ENCODE peak calls at places on chromosomes 4 and X, in eight cellular contexts. One of them, this sample, is unnamed.

GRCh38 chr4:111630705-111631104 is 514.5 kb upstream of the FAM241A start:
- DNase-seq in Peyer's patch: no peak
- DNase-seq in heart right ventricle: no peak
- DNase-seq in endothelial cell of umbilical vein: peak; percentile 35
- DNase-seq in cardiac muscle cell: peak; percentile 55
- DNase-seq in uterus: no peak
- DNase-seq in astrocyte: peak; percentile 11
- DNase-seq in hepatocyte: peak; percentile 48
- DNase-seq in this sample: no peak

GRCh38 chrX:4935846-4936245 is 1222.4 kb upstream of the PRKX start:
- DNase-seq in Peyer's patch: peak; percentile 49
- DNase-seq in heart right ventricle: no peak
- DNase-seq in endothelial cell of umbilical vein: no peak
- DNase-seq in cardiac muscle cell: no peak
- DNase-seq in uterus: no peak
- DNase-seq in astrocyte: no peak
- DNase-seq in hepatocyte: no peak
- DNase-seq in this sample: no peak

GRCh38 chr4:26779674-26780073 is 81.0 kb upstream of the STIM2 start:
- DNase-seq in Peyer's patch: no peak
- DNase-seq in heart right ventricle: no peak
- DNase-seq in endothelial cell of umbilical vein: no peak
- DNase-seq in cardiac muscle cell: peak; percentile 65
- DNase-seq in uterus: no peak
- DNase-seq in astrocyte: peak; percentile 65
- DNase-seq in hepatocyte: no peak
- DNase-seq in this sample: no peak

GRCh38 chr4:103197765-103198110 is 405 bp downstream of the CENPE start:
- DNase-seq in Peyer's patch: no peak
- DNase-seq in heart right ventricle: no peak
- DNase-seq in endothelial cell of umbilical vein: no peak
- DNase-seq in cardiac muscle cell: no peak
- DNase-seq in uterus: no peak
- DNase-seq in astrocyte: peak; percentile 30
- DNase-seq in hepatocyte: no peak
- DNase-seq in this sample: no peak

GRCh38 chr4:108270466-108271450 is 102.0 kb upstream of the LEF1 start:
- DNase-seq in Peyer's patch: no peak
- DNase-seq in heart right ventricle: no peak
- DNase-seq in endothelial cell of umbilical vein: no peak
- DNase-seq in cardiac muscle cell: peak; percentile 4
- DNase-seq in uterus: no peak
- DNase-seq in astrocyte: peak; percentile 86
- DNase-seq in hepatocyte: no peak
- DNase-seq in this sample: no peak

GRCh38 chr4:74085669-74086068 is 13.3 kb downstream of the CXCL2 start:
- DNase-seq in Peyer's patch: no peak
- DNase-seq in heart right ventricle: no peak
- DNase-seq in endothelial cell of umbilical vein: no peak
- DNase-seq in cardiac muscle cell: no peak
- DNase-seq in uterus: no peak
- DNase-seq in astrocyte: no peak
- DNase-seq in hepatocyte: no peak
- DNase-seq in this sample: no peak

GRCh38 chr4:21507439-21507838 is 441.1 kb downstream of the KCNIP4 start:
- DNase-seq in Peyer's patch: no peak
- DNase-seq in heart right ventricle: no peak
- DNase-seq in endothelial cell of umbilical vein: peak; percentile 36
- DNase-seq in cardiac muscle cell: peak; percentile 29
- DNase-seq in uterus: no peak
- DNase-seq in astrocyte: no peak
- DNase-seq in hepatocyte: no peak
- DNase-seq in this sample: no peak

GRCh38 chr4:3675251-3676115 is 90.7 kb upstream of the ADRA2C start:
- DNase-seq in Peyer's patch: no peak
- DNase-seq in heart right ventricle: no peak
- DNase-seq in endothelial cell of umbilical vein: no peak
- DNase-seq in cardiac muscle cell: no peak
- DNase-seq in uterus: peak; percentile 11
- DNase-seq in astrocyte: no peak
- DNase-seq in hepatocyte: no peak
- DNase-seq in this sample: no peak

GRCh38 chr4:183620421-183620820 is 38.6 kb downstream of the RWDD4 start:
- DNase-seq in Peyer's patch: no peak
- DNase-seq in heart right ventricle: no peak
- DNase-seq in endothelial cell of umbilical vein: no peak
- DNase-seq in cardiac muscle cell: no peak
- DNase-seq in uterus: no peak
- DNase-seq in astrocyte: no peak
- DNase-seq in hepatocyte: no peak
- DNase-seq in this sample: no peak

GRCh38 chr4:15778191-15778741 is at the start of gene CD38:
- DNase-seq in Peyer's patch: peak; percentile 84
- DNase-seq in heart right ventricle: peak; percentile 60
- DNase-seq in endothelial cell of umbilical vein: no peak
- DNase-seq in cardiac muscle cell: peak; percentile 20
- DNase-seq in uterus: no peak
- DNase-seq in astrocyte: no peak
- DNase-seq in hepatocyte: peak; percentile 16
- DNase-seq in this sample: peak; percentile 63

GRCh38 chr4:11010624-11011023 is 326.1 kb upstream of the CLNK start:
- DNase-seq in Peyer's patch: no peak
- DNase-seq in heart right ventricle: no peak
- DNase-seq in endothelial cell of umbilical vein: no peak
- DNase-seq in cardiac muscle cell: no peak
- DNase-seq in uterus: no peak
- DNase-seq in astrocyte: no peak
- DNase-seq in hepatocyte: no peak
- DNase-seq in this sample: no peak

GRCh38 chrX:13659057-13659456 is 6.1 kb downstream of the TCEANC start:
- DNase-seq in Peyer's patch: no peak
- DNase-seq in heart right ventricle: no peak
- DNase-seq in endothelial cell of umbilical vein: no peak
- DNase-seq in cardiac muscle cell: peak; percentile 70
- DNase-seq in uterus: no peak
- DNase-seq in astrocyte: peak; percentile 20
- DNase-seq in hepatocyte: no peak
- DNase-seq in this sample: no peak

GRCh38 chrX:57528670-57529255 is 63.0 kb upstream of the ZXDB start:
- DNase-seq in Peyer's patch: no peak
- DNase-seq in heart right ventricle: no peak
- DNase-seq in endothelial cell of umbilical vein: peak; percentile 11
- DNase-seq in cardiac muscle cell: no peak
- DNase-seq in uterus: no peak
- DNase-seq in astrocyte: no peak
- DNase-seq in hepatocyte: peak; percentile 8
- DNase-seq in this sample: no peak

GRCh38 chrX:56233682-56234081 is 1.5 kb downstream of the KLF8 start:
- DNase-seq in Peyer's patch: peak; percentile 64
- DNase-seq in heart right ventricle: peak; percentile 41
- DNase-seq in endothelial cell of umbilical vein: no peak
- DNase-seq in cardiac muscle cell: peak; percentile 38
- DNase-seq in uterus: peak; percentile 73
- DNase-seq in astrocyte: peak; percentile 0
- DNase-seq in hepatocyte: peak; percentile 50
- DNase-seq in this sample: no peak

GRCh38 chr4:87089368-87089767 is 131.1 kb downstream of the KLHL8 start:
- DNase-seq in Peyer's patch: no peak
- DNase-seq in heart right ventricle: no peak
- DNase-seq in endothelial cell of umbilical vein: peak; percentile 70
- DNase-seq in cardiac muscle cell: no peak
- DNase-seq in uterus: no peak
- DNase-seq in astrocyte: no peak
- DNase-seq in hepatocyte: no peak
- DNase-seq in this sample: no peak

GRCh38 chrX:41963348-41963747 is 40.0 kb upstream of the CASK start:
- DNase-seq in Peyer's patch: no peak
- DNase-seq in heart right ventricle: no peak
- DNase-seq in endothelial cell of umbilical vein: peak; percentile 39
- DNase-seq in cardiac muscle cell: peak; percentile 60
- DNase-seq in uterus: no peak
- DNase-seq in astrocyte: no peak
- DNase-seq in hepatocyte: no peak
- DNase-seq in this sample: no peak

GRCh38 chr4:54971474-54971950 is 153.9 kb downstream of the KDR start:
- DNase-seq in Peyer's patch: no peak
- DNase-seq in heart right ventricle: no peak
- DNase-seq in endothelial cell of umbilical vein: peak; percentile 77
- DNase-seq in cardiac muscle cell: peak; percentile 74
- DNase-seq in uterus: peak; percentile 26
- DNase-seq in astrocyte: peak; percentile 35
- DNase-seq in hepatocyte: peak; percentile 59
- DNase-seq in this sample: no peak

GRCh38 chr4:179989975-179990374 is 2253.2 kb upstream of the TENM3 start:
- DNase-seq in Peyer's patch: no peak
- DNase-seq in heart right ventricle: no peak
- DNase-seq in endothelial cell of umbilical vein: no peak
- DNase-seq in cardiac muscle cell: no peak
- DNase-seq in uterus: no peak
- DNase-seq in astrocyte: no peak
- DNase-seq in hepatocyte: no peak
- DNase-seq in this sample: no peak

GRCh38 chr4:186009976-186010375 is 59.0 kb upstream of the TLR3 start:
- DNase-seq in Peyer's patch: no peak
- DNase-seq in heart right ventricle: no peak
- DNase-seq in endothelial cell of umbilical vein: no peak
- DNase-seq in cardiac muscle cell: no peak
- DNase-seq in uterus: no peak
- DNase-seq in astrocyte: no peak
- DNase-seq in hepatocyte: no peak
- DNase-seq in this sample: no peak

GRCh38 chrX:48472225-48472624 is 2.2 kb upstream of the SLC38A5 start:
- DNase-seq in Peyer's patch: no peak
- DNase-seq in heart right ventricle: no peak
- DNase-seq in endothelial cell of umbilical vein: no peak
- DNase-seq in cardiac muscle cell: no peak
- DNase-seq in uterus: no peak
- DNase-seq in astrocyte: no peak
- DNase-seq in hepatocyte: no peak
- DNase-seq in this sample: no peak

GRCh38 chrX:13081385-13082285 is 37.2 kb upstream of the FAM9C start:
- DNase-seq in Peyer's patch: no peak
- DNase-seq in heart right ventricle: no peak
- DNase-seq in endothelial cell of umbilical vein: no peak
- DNase-seq in cardiac muscle cell: peak; percentile 66
- DNase-seq in uterus: no peak
- DNase-seq in astrocyte: no peak
- DNase-seq in hepatocyte: no peak
- DNase-seq in this sample: no peak

GRCh38 chr4:164056426-164057142 is 562.1 kb downstream of the TMA16 start:
- DNase-seq in Peyer's patch: no peak
- DNase-seq in heart right ventricle: no peak
- DNase-seq in endothelial cell of umbilical vein: no peak
- DNase-seq in cardiac muscle cell: no peak
- DNase-seq in uterus: no peak
- DNase-seq in astrocyte: peak; percentile 58
- DNase-seq in hepatocyte: no peak
- DNase-seq in this sample: no peak

GRCh38 chr4:28351826-28352225 is 1491.2 kb downstream of the STIM2 start:
- DNase-seq in Peyer's patch: no peak
- DNase-seq in heart right ventricle: no peak
- DNase-seq in endothelial cell of umbilical vein: no peak
- DNase-seq in cardiac muscle cell: no peak
- DNase-seq in uterus: no peak
- DNase-seq in astrocyte: no peak
- DNase-seq in hepatocyte: no peak
- DNase-seq in this sample: no peak

GRCh38 chr4:121154103-121154515 is 10.0 kb downstream of the TNIP3 start:
- DNase-seq in Peyer's patch: no peak
- DNase-seq in heart right ventricle: no peak
- DNase-seq in endothelial cell of umbilical vein: no peak
- DNase-seq in cardiac muscle cell: no peak
- DNase-seq in uterus: no peak
- DNase-seq in astrocyte: no peak
- DNase-seq in hepatocyte: no peak
- DNase-seq in this sample: no peak
- H3K4me1 ChIP-seq in Peyer's patch: no peaks in the 10 kb centered on the region
- H3K4me1 ChIP-seq in heart right ventricle: peaks cover 13% of the 10 kb centered on the region
- H3K4me1 ChIP-seq in endothelial cell of umbilical vein: peaks cover 20% of the 10 kb centered on the region
- H3K4me1 ChIP-seq in cardiac muscle cell: no peaks in the 10 kb centered on the region
- H3K4me1 ChIP-seq in uterus: no peaks in the 10 kb centered on the region
- H3K4me1 ChIP-seq in astrocyte: peaks cover 6% of the 10 kb centered on the region
- H3K4me1 ChIP-seq in hepatocyte: no peaks in the 10 kb centered on the region
- H3K4me1 ChIP-seq in this sample: no peaks in the 10 kb centered on the region

DNA sequence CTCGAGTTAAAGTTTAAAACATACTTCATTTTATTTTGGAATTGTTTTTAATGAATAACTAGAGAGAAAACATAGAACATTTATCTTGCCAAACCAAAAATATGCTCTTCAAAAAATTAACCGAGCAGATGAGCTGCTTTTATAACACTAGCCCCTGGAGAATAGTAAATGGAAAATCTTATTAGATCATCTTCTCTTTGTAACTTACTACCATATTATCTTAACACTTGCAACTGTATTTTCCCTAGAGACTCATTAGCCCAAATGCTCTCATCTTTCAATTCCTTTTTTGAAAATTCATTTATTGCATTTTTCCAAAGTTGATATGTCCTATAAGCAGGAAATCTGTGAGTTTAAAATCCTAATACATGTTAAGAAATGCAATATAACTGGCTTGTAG is 143.3 kb downstream of the CAMK2D start:
- DNase-seq in Peyer's patch: no peak
- DNase-seq in heart right ventricle: no peak
- DNase-seq in endothelial cell of umbilical vein: no peak
- DNase-seq in cardiac muscle cell: no peak
- DNase-seq in uterus: no peak
- DNase-seq in astrocyte: no peak
- DNase-seq in hepatocyte: no peak
- DNase-seq in this sample: no peak
- H3K4me1 ChIP-seq in Peyer's patch: peaks cover 2% of the 10 kb centered on the region
- H3K4me1 ChIP-seq in heart right ventricle: peaks cover 60% of the 10 kb centered on the region
- H3K4me1 ChIP-seq in endothelial cell of umbilical vein: no peaks in the 10 kb centered on the region
- H3K4me1 ChIP-seq in cardiac muscle cell: peaks cover 20% of the 10 kb centered on the region
- H3K4me1 ChIP-seq in uterus: no peaks in the 10 kb centered on the region
- H3K4me1 ChIP-seq in astrocyte: no peaks in the 10 kb centered on the region
- H3K4me1 ChIP-seq in hepatocyte: no peaks in the 10 kb centered on the region
- H3K4me1 ChIP-seq in this sample: peaks cover 20% of the 10 kb centered on the region

GRCh38 chrX:119686087-119686639 is 6.8 kb downstream of the SEPTIN6 start:
- DNase-seq in Peyer's patch: peak; percentile 78
- DNase-seq in heart right ventricle: no peak
- DNase-seq in endothelial cell of umbilical vein: no peak
- DNase-seq in cardiac muscle cell: peak; percentile 39
- DNase-seq in uterus: no peak
- DNase-seq in astrocyte: no peak
- DNase-seq in hepatocyte: no peak
- DNase-seq in this sample: no peak
- H3K4me1 ChIP-seq in Peyer's patch: peaks cover 12% of the 10 kb centered on the region
- H3K4me1 ChIP-seq in heart right ventricle: peaks cover 24% of the 10 kb centered on the region
- H3K4me1 ChIP-seq in endothelial cell of umbilical vein: peaks cover 25% of the 10 kb centered on the region
- H3K4me1 ChIP-seq in cardiac muscle cell: peaks cover 17% of the 10 kb centered on the region
- H3K4me1 ChIP-seq in uterus: no peaks in the 10 kb centered on the region
- H3K4me1 ChIP-seq in astrocyte: no peaks in the 10 kb centered on the region
- H3K4me1 ChIP-seq in hepatocyte: no peaks in the 10 kb centered on the region
- H3K4me1 ChIP-seq in this sample: peaks cover 5% of the 10 kb centered on the region

DNA sequence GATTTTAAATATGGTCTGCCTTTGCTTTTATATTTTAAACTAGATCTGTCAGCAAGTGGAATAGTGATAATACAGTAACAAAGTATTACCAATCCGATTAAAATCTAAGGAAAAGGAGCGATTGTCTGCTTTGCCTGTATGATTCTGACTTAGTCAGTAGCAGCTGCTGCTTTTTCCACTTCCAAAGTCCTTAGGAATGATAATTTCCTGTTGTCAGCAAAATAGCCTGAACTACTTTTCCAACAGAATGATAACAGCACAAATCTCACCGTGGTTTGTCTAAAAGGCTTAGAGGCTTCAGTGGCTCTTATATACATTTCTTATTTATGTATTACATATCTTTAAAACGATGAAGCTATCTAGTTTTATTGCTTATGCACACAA is 290.0 kb downstream of the ANK2 start:
- DNase-seq in Peyer's patch: no peak
- DNase-seq in heart right ventricle: no peak
- DNase-seq in endothelial cell of umbilical vein: peak; percentile 53
- DNase-seq in cardiac muscle cell: peak; percentile 16
- DNase-seq in uterus: no peak
- DNase-seq in astrocyte: no peak
- DNase-seq in hepatocyte: no peak
- DNase-seq in this sample: no peak
- H3K4me1 ChIP-seq in Peyer's patch: no peaks in the 10 kb centered on the region
- H3K4me1 ChIP-seq in heart right ventricle: no peaks in the 10 kb centered on the region
- H3K4me1 ChIP-seq in endothelial cell of umbilical vein: no peaks in the 10 kb centered on the region
- H3K4me1 ChIP-seq in cardiac muscle cell: no peaks in the 10 kb centered on the region
- H3K4me1 ChIP-seq in uterus: no peaks in the 10 kb centered on the region
- H3K4me1 ChIP-seq in astrocyte: no peaks in the 10 kb centered on the region
- H3K4me1 ChIP-seq in hepatocyte: no peaks in the 10 kb centered on the region
- H3K4me1 ChIP-seq in this sample: no peaks in the 10 kb centered on the region

This sample was measured in right lobe of liver.